ENCODE peak calls at places on chromosomes 12 and 14, in seven cellular contexts. T, Y, U, F, M, Z and C are unnamed samples.

GRCh38 chr12:118271199-118271598 is 101.5 kb downstream of the TAOK3 start:
- DNase-seq in T (no peak), Y (no peak), U (no peak), F (no peak), M (no peak), Z (no peak), C (no peak)

GRCh38 chr12:123075092-123075491 is 75.8 kb downstream of the PITPNM2 start:
- DNase-seq in T (no peak), Y (no peak), U (no peak), F (no peak), M (no peak), Z (no peak), C (no peak)

GRCh38 chr12:65826513-65827171 is 2.4 kb downstream of the HMGA2 start:
- DNase-seq in T (no peak), Y (no peak), U (no peak), F (no peak), M (no peak), Z (no peak), C (no peak)

GRCh38 chr12:53049582-53050318 is at the start of gene TNS2:
- DNase-seq in T (peak), Y (peak), U (no peak), F (no peak), M (no peak), Z (peak), C (peak)

GRCh38 chr14:59309291-59309900 is 120.9 kb downstream of the DAAM1 start:
- DNase-seq in T (no peak), Y (no peak), U (no peak), F (no peak), M (no peak), Z (no peak), C (no peak)

GRCh38 chr14:93047661-93048060 is 68.1 kb downstream of the ITPK1 start:
- DNase-seq in T (no peak), Y (no peak), U (no peak), F (no peak), M (no peak), Z (no peak), C (no peak)

GRCh38 chr12:96425973-96426372 is 25.7 kb upstream of the CDK17 start:
- DNase-seq in T (no peak), Y (no peak), U (no peak), F (no peak), M (no peak), Z (no peak), C (no peak)

GRCh38 chr12:78290606-78291345 is 460.1 kb downstream of the NAV3 start:
- DNase-seq in T (no peak), Y (no peak), U (no peak), F (no peak), M (no peak), Z (no peak), C (no peak)

GRCh38 chr12:116222358-116222757 is 55.1 kb downstream of the MED13L start:
- DNase-seq in T (no peak), Y (no peak), U (peak), F (no peak), M (no peak), Z (no peak), C (peak)

GRCh38 chr14:61277784-61278183 is 3.4 kb downstream of the TMEM30B start:
- DNase-seq in T (no peak), Y (no peak), U (no peak), F (no peak), M (no peak), Z (no peak), C (no peak)

GRCh38 chr14:36718216-36718615 is 56.6 kb downstream of the PAX9 start:
- DNase-seq in T (no peak), Y (no peak), U (no peak), F (no peak), M (no peak), Z (no peak), C (no peak)

GRCh38 chr12:7806863-7807487 is 17.8 kb downstream of the NANOG start:
- DNase-seq in T (peak), Y (peak), U (peak), F (no peak), M (peak), Z (peak), C (peak)

GRCh38 chr14:98926151-98926550 is 345.8 kb downstream of the BCL11B start:
- DNase-seq in T (no peak), Y (no peak), U (no peak), F (no peak), M (no peak), Z (no peak), C (no peak)

GRCh38 chr12:45669093-45669492 is 60.4 kb upstream of the ARID2 start:
- DNase-seq in T (no peak), Y (no peak), U (no peak), F (no peak), M (no peak), Z (no peak), C (no peak)

GRCh38 chr12:13177373-13177772 is 19.2 kb upstream of the EMP1 start:
- DNase-seq in T (no peak), Y (no peak), U (no peak), F (no peak), M (no peak), Z (no peak), C (no peak)

GRCh38 chr12:69000540-69001243 is 67.7 kb upstream of the CPM start:
- DNase-seq in T (no peak), Y (no peak), U (no peak), F (no peak), M (no peak), Z (no peak), C (no peak)

GRCh38 chr12:10967409-10967808 is 19.3 kb downstream of the TAS2R50 start:
- DNase-seq in T (no peak), Y (no peak), U (no peak), F (no peak), M (no peak), Z (no peak), C (no peak)

GRCh38 chr12:4540633-4541032 is 1.9 kb downstream of the RAD51AP1 start:
- DNase-seq in T (no peak), Y (no peak), U (no peak), F (no peak), M (peak), Z (no peak), C (no peak)

GRCh38 chr14:49549881-49550280 is 36.3 kb downstream of the RPS29 start:
- DNase-seq in T (no peak), Y (no peak), U (no peak), F (no peak), M (no peak), Z (no peak), C (no peak)

GRCh38 chr12:123995023-123995422 is 22.0 kb downstream of the ZNF664 start:
- DNase-seq in T (no peak), Y (no peak), U (no peak), F (no peak), M (no peak), Z (no peak), C (no peak)

GRCh38 chr12:67096533-67097318 is 172.4 kb upstream of the CAND1 start:
- DNase-seq in T (no peak), Y (no peak), U (no peak), F (no peak), M (peak), Z (no peak), C (no peak)

GRCh38 chr12:27554421-27555186 is 30.6 kb downstream of the PPFIBP1 start:
- DNase-seq in T (peak), Y (peak), U (no peak), F (no peak), M (no peak), Z (no peak), C (no peak)

GRCh38 chr12:122197612-122197966 is 5.9 kb upstream of the B3GNT4 start:
- DNase-seq in T (no peak), Y (no peak), U (no peak), F (no peak), M (no peak), Z (no peak), C (no peak)

GRCh38 chr12:52210186-52210924 is 18.5 kb upstream of the KRT80 start:
- DNase-seq in T (no peak), Y (peak), U (no peak), F (no peak), M (no peak), Z (no peak), C (peak)

GRCh38 chr12:91978143-91978542 is 167.5 kb downstream of the BTG1 start:
- DNase-seq in T (no peak), Y (no peak), U (no peak), F (no peak), M (no peak), Z (no peak), C (no peak)

GRCh38 chr12:42498549-42499247 is 90.8 kb downstream of the PRICKLE1 start:
- DNase-seq in T (no peak), Y (no peak), U (no peak), F (no peak), M (no peak), Z (no peak), C (no peak)

GRCh38 chr14:93775744-93776143 is 12.5 kb downstream of the PRIMA1 start:
- DNase-seq in T (no peak), Y (no peak), U (no peak), F (no peak), M (no peak), Z (no peak), C (no peak)

GRCh38 chr14:34205799-34206198 is 254.9 kb upstream of the EGLN3 start:
- DNase-seq in T (no peak), Y (no peak), U (no peak), F (no peak), M (no peak), Z (no peak), C (no peak)

GRCh38 chr14:61703342-61704129 is 8.2 kb downstream of the HIF1A start:
- DNase-seq in T (no peak), Y (no peak), U (no peak), F (no peak), M (no peak), Z (no peak), C (no peak)

GRCh38 chr14:91352101-91352500 is 65.5 kb downstream of the CCDC88C start:
- DNase-seq in T (peak), Y (peak), U (no peak), F (no peak), M (no peak), Z (no peak), C (no peak)

GRCh38 chr12:56634242-56634836 is 4.2 kb upstream of the BAZ2A start:
- DNase-seq in T (no peak), Y (no peak), U (no peak), F (peak), M (no peak), Z (no peak), C (peak)

GRCh38 chr14:44803239-44803905 is 158.4 kb downstream of the KLHL28 start:
- DNase-seq in T (peak), Y (no peak), U (no peak), F (no peak), M (peak), Z (no peak), C (no peak)

GRCh38 chr12:132314516-132315233 is 14.7 kb downstream of the GALNT9 start:
- DNase-seq in T (no peak), Y (no peak), U (no peak), F (no peak), M (no peak), Z (no peak), C (no peak)

GRCh38 chr12:3489057-3489456 is 1.9 kb upstream of the PRMT8 start:
- DNase-seq in T (no peak), Y (no peak), U (no peak), F (no peak), M (no peak), Z (no peak), C (no peak)

GRCh38 chr12:131897875-131898274 is 3.5 kb downstream of the ULK1 start:
- DNase-seq in T (no peak), Y (no peak), U (no peak), F (no peak), M (no peak), Z (no peak), C (no peak)